ENCODE peak calls at places on chromosome 9, in seven cellular contexts. G is H9, H is mesendoderm, M is H1, U is IMR-90, D is mesenchymal stem cell, I is trophoblast cell. F is an unnamed sample.

GRCh38 chr9:16544842-16545241 is 325.6 kb downstream of the BNC2 start:
- DNase-seq in I (no peak), M (no peak), G (no peak), H (no peak), D (peak; percentile 29), U (no peak), F (no peak)

GRCh38 chr9:89038354-89039091 is 47.3 kb downstream of the S1PR3 start:
- DNase-seq in U (peak; percentile 97), D (peak; percentile 16), H (no peak), I (peak; percentile 95), M (no peak), G (no peak), F (no peak)

GRCh38 chr9:130498298-130498917 is 53.6 kb downstream of the ASS1 start:
- DNase-seq in G (no peak), M (no peak), H (peak; percentile 29), I (no peak), D (no peak), U (no peak), F (no peak)

GRCh38 chr9:98043921-98044320 is 12.6 kb upstream of the NANS start:
- DNase-seq in M (no peak), D (no peak), G (no peak), I (no peak), U (no peak), H (no peak), F (no peak)

GRCh38 chr9:111615928-111616327 is 15.2 kb upstream of the DNAJC25 start:
- DNase-seq in G (no peak), M (no peak), H (no peak), U (no peak), D (no peak), I (no peak), F (no peak)

GRCh38 chr9:70868661-70869652 is 252.5 kb downstream of the TRPM3 start:
- DNase-seq in D (no peak), I (no peak), M (no peak), G (no peak), U (no peak), H (no peak), F (no peak)

GRCh38 chr9:86096382-86096781 is 3.0 kb downstream of the GOLM1 start:
- DNase-seq in G (no peak), U (peak; percentile 66), M (no peak), I (peak; percentile 13), H (no peak), D (peak; percentile 81), F (no peak)

GRCh38 chr9:135227641-135228251 is 140.3 kb downstream of the OLFM1 start:
- DNase-seq in I (no peak), M (no peak), H (no peak), G (no peak), U (no peak), D (no peak), F (no peak)

GRCh38 chr9:5549671-5550650 is 39.6 kb downstream of the PDCD1LG2 start:
- DNase-seq in H (no peak), G (no peak), U (peak; percentile 70), D (no peak), M (no peak), I (peak; percentile 72), F (no peak)

GRCh38 chr9:123658792-123659191 is 271.1 kb downstream of the DENND1A start:
- DNase-seq in H (no peak), U (no peak), M (no peak), D (no peak), I (no peak), G (no peak), F (no peak)

GRCh38 chr9:37026936-37027581 is 7.0 kb downstream of the PAX5 start:
- DNase-seq in I (no peak), U (no peak), M (peak; percentile 65), D (no peak), H (peak; percentile 30), G (peak; percentile 51), F (no peak)

GRCh38 chr9:126902160-126902559 is 12.4 kb upstream of the RALGPS1 start:
- DNase-seq in M (no peak), I (no peak), D (no peak), U (no peak), G (no peak), H (no peak), F (no peak)

GRCh38 chr9:111068816-111069215 is 30.5 kb upstream of the LPAR1 start:
- DNase-seq in D (no peak), I (peak; percentile 39), G (no peak), H (no peak), M (no peak), U (no peak), F (no peak)

GRCh38 chr9:77647659-77648457 is at the start of gene GNA14:
- DNase-seq in D (peak; percentile 36), I (no peak), H (peak; percentile 70), M (peak; percentile 80), G (peak; percentile 64), U (no peak), F (peak; percentile 24)

GRCh38 chr9:12351293-12351852 is 341.8 kb upstream of the TYRP1 start:
- DNase-seq in U (no peak), M (no peak), G (no peak), H (no peak), D (no peak), I (no peak), F (no peak)

GRCh38 chr9:125966959-125967711 is 220.0 kb downstream of the PBX3 start:
- DNase-seq in U (no peak), H (no peak), G (no peak), D (no peak), M (peak; percentile 17), I (no peak), F (no peak)

GRCh38 chr9:122056484-122056883 is 36.6 kb downstream of the TTLL11 start:
- DNase-seq in U (no peak), G (peak; percentile 61), M (peak; percentile 57), H (peak; percentile 69), D (no peak), I (peak; percentile 31), F (peak; percentile 37)

GRCh38 chr9:86521936-86522335 is 167.7 kb upstream of the TUT7 start:
- DNase-seq in H (no peak), D (no peak), U (no peak), M (no peak), I (no peak), G (no peak), F (no peak)

GRCh38 chr9:127121628-127122175 is 733 bp downstream of the ANGPTL2 start:
- DNase-seq in I (no peak), M (peak; percentile 60), H (peak; percentile 50), G (peak; percentile 46), D (peak; percentile 56), U (peak; percentile 35), F (peak; percentile 43)

GRCh38 chr9:74362423-74362822 is 134.7 kb upstream of the RORB start:
- DNase-seq in H (no peak), M (no peak), I (no peak), D (no peak), G (no peak), U (no peak), F (no peak)

GRCh38 chr9:3962467-3962866 is 337.4 kb downstream of the GLIS3 start:
- DNase-seq in I (no peak), D (peak; percentile 90), H (peak; percentile 42), U (peak; percentile 76), M (no peak), G (no peak), F (no peak)

GRCh38 chr9:68619636-68620035 is 79.0 kb upstream of the TMEM252 start:
- DNase-seq in D (peak; percentile 6), U (no peak), M (no peak), G (no peak), I (no peak), H (no peak), F (no peak)

GRCh38 chr9:91857291-91857781 is 92.7 kb downstream of the ROR2 start:
- DNase-seq in G (peak; percentile 73), I (no peak), M (peak; percentile 59), D (no peak), H (peak; percentile 69), U (peak; percentile 50), F (peak; percentile 62)

GRCh38 chr9:89489548-89490527 is 8.1 kb downstream of the SEMA4D start:
- DNase-seq in I (no peak), G (peak; percentile 2), M (no peak), D (no peak), U (no peak), H (no peak), F (no peak)

GRCh38 chr9:70261131-70261870 is 2.5 kb downstream of the SMC5 start:
- DNase-seq in I (peak; percentile 72), M (no peak), H (peak; percentile 34), U (peak; percentile 21), G (no peak), D (no peak), F (no peak)

DNA sequence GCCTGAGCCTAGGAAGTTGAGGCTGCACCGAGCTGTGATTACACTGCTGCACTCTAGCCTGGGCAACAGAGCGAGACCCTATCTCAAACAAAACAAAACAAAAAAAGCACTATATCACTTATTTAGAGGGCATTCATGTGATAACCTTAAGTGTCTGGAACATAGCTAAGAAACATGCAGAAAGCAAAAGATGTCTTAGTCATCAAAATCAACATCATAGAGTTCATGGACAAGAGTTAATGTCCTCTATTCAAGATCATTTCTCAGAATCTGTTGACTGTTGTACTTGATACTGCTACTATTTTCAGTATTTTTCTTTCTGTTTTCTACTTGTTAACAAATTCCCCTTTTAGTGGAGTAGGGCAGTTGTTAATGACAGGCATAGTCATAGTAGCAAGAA is 25.4 kb downstream of the FSD1L start:
- DNase-seq in M (no peak), I (no peak), D (no peak), G (no peak), H (no peak), U (no peak), F (no peak)
- H2AK5ac ChIP-seq in M (no peak overlapping the region), I (no peak overlapping the region), D (no peak overlapping the region), G (no peak overlapping the region), H (no peak overlapping the region), U (no peak overlapping the region), F (no peak overlapping the region)

GRCh38 chr9:137294684-137295312 is 7.3 kb downstream of the NRARP start:
- DNase-seq in U (peak; percentile 27), D (peak; percentile 54), H (no peak), I (peak; percentile 22), M (no peak), G (peak; percentile 71), F (no peak)
- H2AK5ac ChIP-seq in U (no peak overlapping the region), D (no peak overlapping the region), H (no peak overlapping the region), I (no peak overlapping the region), M (no peak overlapping the region), G (no peak overlapping the region), F (peak overlapping the region; percentile 97)

DNA sequence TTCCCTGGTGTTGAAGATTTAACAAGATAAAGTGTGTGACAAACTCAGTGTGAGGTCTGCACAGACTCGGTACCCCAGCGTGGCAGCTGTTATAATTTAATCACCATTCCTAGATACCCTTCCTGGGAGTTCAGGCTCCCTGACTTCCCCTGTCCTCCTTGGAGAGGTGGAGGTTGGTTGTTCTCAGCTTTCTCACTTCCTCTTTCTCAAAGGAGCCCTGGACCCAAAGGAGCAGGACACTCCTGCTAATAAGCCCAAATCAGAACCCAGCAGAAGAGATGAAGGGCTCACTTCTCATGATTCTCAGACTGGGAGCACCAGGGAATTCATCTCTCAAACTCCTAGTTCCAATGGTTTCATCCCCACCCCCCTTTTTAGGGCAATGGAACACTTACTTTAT is 58.2 kb downstream of the GTF3C4 start:
- DNase-seq in G (no peak), D (no peak), I (no peak), U (no peak), H (no peak), M (no peak), F (no peak)
- H2AK5ac ChIP-seq in G (no peak overlapping the region), D (no peak overlapping the region), I (no peak overlapping the region), U (no peak overlapping the region), H (no peak overlapping the region), M (no peak overlapping the region), F (no peak overlapping the region)

DNA sequence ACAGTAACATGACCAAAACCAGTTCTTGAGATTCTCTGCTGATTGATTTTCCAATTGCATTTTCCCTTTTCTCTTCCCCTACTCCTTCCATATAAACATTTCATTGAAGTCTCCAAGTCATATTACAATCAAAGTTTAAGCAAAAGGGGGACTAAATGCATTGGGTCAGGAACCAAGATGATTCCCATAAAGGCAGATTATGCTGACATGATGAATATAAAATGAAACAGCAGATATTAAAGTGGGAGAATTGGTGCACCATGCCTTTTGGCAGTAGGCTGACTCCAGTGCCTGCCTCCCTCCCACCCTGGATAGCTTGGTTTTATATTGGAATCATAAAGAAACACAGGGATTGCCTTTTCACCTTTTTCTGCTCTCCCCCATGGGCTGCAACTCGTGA is 118.4 kb downstream of the ASTN2 start:
- DNase-seq in M (no peak), G (no peak), U (no peak), D (no peak), H (no peak), I (no peak), F (no peak)
- H2AK5ac ChIP-seq in M (no peak overlapping the region), G (no peak overlapping the region), U (no peak overlapping the region), D (no peak overlapping the region), H (no peak overlapping the region), I (no peak overlapping the region), F (no peak overlapping the region)